ENCODE peak calls at places on chromosome 16, in nine cellular contexts. G, T, J, X, V, B, C, Z and U are unnamed samples. For H3K27me3, the result is how much of the 10 kb centered on the place peaks cover.

GRCh38 chr16:15482068-15482747 is 47.8 kb downstream of the BMERB1 start:
- DNase-seq in G (no peak), T (peak), J (no peak), X (peak), V (peak), B (peak), C (peak), Z (peak), U (peak)

GRCh38 chr16:83914091-83914710 is 15.3 kb downstream of the MLYCD start:
- DNase-seq in G (no peak), T (no peak), J (no peak), X (no peak), V (no peak), B (no peak), C (no peak), Z (no peak), U (no peak)

GRCh38 chr16:78069913-78070312 is 29.5 kb upstream of the WWOX start:
- DNase-seq in G (no peak), T (no peak), J (no peak), X (no peak), V (no peak), B (no peak), C (no peak), Z (no peak), U (no peak)

GRCh38 chr16:50800074-50800473 is 58.2 kb downstream of the CYLD start:
- DNase-seq in G (no peak), T (no peak), J (no peak), X (no peak), V (no peak), B (no peak), C (no peak), Z (no peak), U (no peak)

GRCh38 chr16:53266156-53266555 is 168.1 kb upstream of the RBL2 start:
- DNase-seq in G (no peak), T (no peak), J (no peak), X (no peak), V (no peak), B (no peak), C (no peak), Z (no peak), U (no peak)

GRCh38 chr16:8505327-8505991 is 84.9 kb downstream of the TMEM114 start:
- DNase-seq in G (no peak), T (no peak), J (no peak), X (no peak), V (no peak), B (peak), C (no peak), Z (no peak), U (no peak)

GRCh38 chr16:4075534-4075933 is 40.7 kb downstream of the ADCY9 start:
- DNase-seq in G (no peak), T (no peak), J (no peak), X (no peak), V (no peak), B (no peak), C (no peak), Z (no peak), U (no peak)

GRCh38 chr16:10081201-10081940 is 100.9 kb downstream of the GRIN2A start:
- DNase-seq in G (no peak), T (no peak), J (no peak), X (no peak), V (no peak), B (no peak), C (no peak), Z (no peak), U (no peak)

GRCh38 chr16:74626741-74627416 is 20.0 kb upstream of the GLG1 start:
- DNase-seq in G (no peak), T (no peak), J (no peak), X (no peak), V (no peak), B (no peak), C (peak), Z (no peak), U (no peak)

GRCh38 chr16:75566889-75567255 is 693 bp downstream of the GABARAPL2 start:
- DNase-seq in G (peak), T (no peak), J (no peak), X (peak), V (peak), B (no peak), C (no peak), Z (no peak), U (peak)

GRCh38 chr16:68792465-68793324 is 50.6 kb upstream of the TANGO6 start:
- DNase-seq in G (no peak), T (no peak), J (no peak), X (peak), V (peak), B (peak), C (peak), Z (no peak), U (peak)

GRCh38 chr16:48558269-48558915 is 51.6 kb downstream of the N4BP1 start:
- DNase-seq in G (no peak), T (no peak), J (no peak), X (no peak), V (no peak), B (no peak), C (peak), Z (no peak), U (no peak)

GRCh38 chr16:12206031-12206748 is 229.7 kb downstream of the SNX29 start:
- DNase-seq in G (no peak), T (no peak), J (no peak), X (no peak), V (no peak), B (no peak), C (no peak), Z (no peak), U (no peak)

GRCh38 chr16:54342966-54343365 is 56.4 kb upstream of the IRX3 start:
- DNase-seq in G (no peak), T (no peak), J (no peak), X (no peak), V (no peak), B (no peak), C (no peak), Z (no peak), U (no peak)

GRCh38 chr16:2032285-2033056 is 5.8 kb downstream of the NHERF2 start:
- DNase-seq in G (no peak), T (no peak), J (no peak), X (no peak), V (no peak), B (no peak), C (peak), Z (no peak), U (peak)

GRCh38 chr16:31267332-31268032 is 7.7 kb downstream of the ITGAM start:
- DNase-seq in G (no peak), T (no peak), J (no peak), X (no peak), V (no peak), B (no peak), C (no peak), Z (no peak), U (no peak)

GRCh38 chr16:4859190-4859899 is 12.1 kb downstream of the UBN1 start:
- DNase-seq in G (no peak), T (no peak), J (no peak), X (no peak), V (no peak), B (no peak), C (no peak), Z (no peak), U (no peak)

GRCh38 chr16:88327566-88328312 is 55.0 kb upstream of the ZNF469 start:
- DNase-seq in G (peak), T (no peak), J (no peak), X (no peak), V (no peak), B (no peak), C (no peak), Z (no peak), U (no peak)

GRCh38 chr16:3999479-3999868 is 116.8 kb downstream of the ADCY9 start:
- DNase-seq in G (peak), T (no peak), J (no peak), X (no peak), V (no peak), B (no peak), C (peak), Z (peak), U (peak)

GRCh38 chr16:66127459-66128362 is 238.8 kb upstream of the CDH5 start:
- DNase-seq in G (no peak), T (no peak), J (no peak), X (no peak), V (no peak), B (no peak), C (no peak), Z (peak), U (peak)

GRCh38 chr16:54140057-54140787 is 146.4 kb downstream of the IRX3 start:
- DNase-seq in G (no peak), T (no peak), J (no peak), X (no peak), V (no peak), B (no peak), C (peak), Z (no peak), U (no peak)

GRCh38 chr16:58269526-58269925 is 25.3 kb downstream of the PRSS54 start:
- DNase-seq in G (no peak), T (no peak), J (no peak), X (no peak), V (no peak), B (no peak), C (peak), Z (no peak), U (no peak)

GRCh38 chr16:25501530-25502255 is 190.1 kb upstream of the HS3ST4 start:
- DNase-seq in G (no peak), T (no peak), J (no peak), X (no peak), V (no peak), B (no peak), C (no peak), Z (no peak), U (no peak)

GRCh38 chr16:57906385-57907316 is 64.3 kb downstream of the CNGB1 start:
- DNase-seq in G (no peak), T (no peak), J (no peak), X (no peak), V (no peak), B (no peak), C (no peak), Z (no peak), U (peak)

GRCh38 chr16:23105309-23105708 is 43.9 kb downstream of the USP31 start:
- DNase-seq in G (no peak), T (no peak), J (no peak), X (no peak), V (no peak), B (no peak), C (no peak), Z (no peak), U (no peak)

GRCh38 chr16:81397058-81397878 is 47.3 kb upstream of the CMIP start:
- DNase-seq in G (no peak), T (no peak), J (no peak), X (no peak), V (no peak), B (no peak), C (no peak), Z (no peak), U (no peak)

GRCh38 chr16:53745126-53745525 is 41.2 kb downstream of the FTO start:
- DNase-seq in G (no peak), T (no peak), J (no peak), X (no peak), V (no peak), B (no peak), C (no peak), Z (no peak), U (no peak)

GRCh38 chr16:25692734-25693508 is 1.2 kb downstream of the HS3ST4 start:
- DNase-seq in G (no peak), T (no peak), J (no peak), X (no peak), V (no peak), B (no peak), C (no peak), Z (no peak), U (no peak)

GRCh38 chr16:19130852-19131808 is 17.4 kb downstream of the ITPRIPL2 start:
- DNase-seq in G (peak), T (no peak), J (no peak), X (no peak), V (no peak), B (no peak), C (peak), Z (no peak), U (no peak)

GRCh38 chr16:85584989-85585388 is 28.1 kb upstream of the GSE1 start:
- DNase-seq in G (no peak), T (no peak), J (no peak), X (no peak), V (no peak), B (no peak), C (no peak), Z (no peak), U (no peak)
- H3K27me3 ChIP-seq in G (under half), T (under half), J (under half), X (under half), V (under half), B (under half), C (under half), Z (under half), U (under half)

DNA sequence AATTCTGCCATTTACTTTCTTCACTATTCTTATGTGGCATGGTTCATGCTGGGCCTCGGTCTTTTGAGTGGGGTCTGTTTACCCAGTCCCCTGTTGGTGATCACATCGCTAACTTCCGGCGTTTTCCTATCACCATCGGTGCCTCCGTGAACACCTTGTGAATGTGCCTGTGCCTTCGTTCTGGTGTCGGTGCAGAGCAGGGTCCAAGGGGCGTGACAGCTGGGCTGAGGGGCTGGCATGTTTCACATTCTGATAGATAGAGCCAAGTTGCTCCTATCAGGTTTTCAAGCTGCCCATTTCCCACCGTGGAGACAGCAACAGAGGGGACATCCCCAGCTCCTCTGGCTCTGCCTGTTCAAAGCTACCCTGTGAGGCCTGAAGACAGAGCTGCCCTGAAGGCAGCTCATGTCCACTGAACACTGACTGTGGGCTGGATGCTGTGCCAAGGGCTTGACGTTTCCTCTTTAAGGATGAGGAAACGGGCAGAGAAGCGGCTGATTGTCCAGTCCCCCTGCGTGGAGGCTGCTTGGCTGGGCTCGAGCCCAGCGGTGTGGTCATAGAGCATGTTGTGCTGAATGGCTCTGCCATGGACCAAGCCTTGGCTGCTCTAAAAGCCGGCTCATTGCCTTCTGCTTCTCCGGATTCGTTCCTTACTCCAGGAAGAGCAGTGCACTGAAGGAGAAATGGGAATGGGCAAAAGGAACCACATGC is 17.0 kb downstream of the DHODH start:
- DNase-seq in G (no peak), T (no peak), J (no peak), X (no peak), V (no peak), B (no peak), C (no peak), Z (no peak), U (no peak)
- TF ChIP-seq POLR2A in G (no peak), T (no peak), J (no peak), X (no peak), V (no peak), B (no peak), C (no peak), Z (no peak), U (no peak)

GRCh38 chr16:89572478-89573205 is 2.9 kb upstream of the CPNE7 start:
- DNase-seq in G (no peak), T (no peak), J (no peak), X (no peak), V (no peak), B (no peak), C (no peak), Z (no peak), U (no peak)
- H3K27me3 ChIP-seq in G (under half), T (half or more), J (half or more), X (under half), V (half or more), B (half or more), C (under half), Z (under half), U (under half)

GRCh38 chr16:67226804-67227566 is at the start of gene TMEM208:
- DNase-seq in G (peak), T (peak), J (peak), X (peak), V (peak), B (peak), C (peak), Z (peak), U (peak)
- TF ChIP-seq POLR2A in G (peak), T (peak), J (peak), X (peak), V (peak), B (no peak), C (peak), Z (peak), U (peak)

DNA sequence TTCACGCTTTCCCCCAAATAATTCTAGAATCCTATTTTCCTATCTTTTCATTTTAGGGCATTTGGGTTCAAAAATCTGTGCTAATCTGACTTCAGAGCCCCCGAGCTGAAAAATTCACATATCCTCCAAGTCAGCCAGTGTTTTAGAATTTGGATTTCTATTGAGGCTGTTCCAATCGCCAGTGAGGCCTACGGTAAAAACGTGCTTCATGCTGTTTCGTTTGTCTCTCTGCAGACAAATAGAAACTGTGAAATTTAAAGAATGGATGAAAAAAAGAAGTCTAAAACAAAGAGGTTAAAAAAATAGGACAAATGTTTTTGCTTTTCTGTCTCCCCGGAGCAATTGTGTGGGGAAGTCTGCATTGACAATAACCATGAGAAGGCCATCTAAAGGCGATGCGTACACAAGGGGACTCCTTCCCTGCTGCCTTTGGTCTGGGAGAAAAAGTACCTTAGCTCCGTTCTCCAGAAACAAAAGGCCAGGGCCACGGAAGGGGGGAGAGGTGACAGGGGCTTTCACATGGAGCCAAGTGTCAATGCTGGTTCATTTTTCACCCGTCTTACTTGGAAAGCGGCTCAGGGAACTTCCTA is 4.6 kb upstream of the ZFHX3 start:
- DNase-seq in G (no peak), T (no peak), J (no peak), X (no peak), V (no peak), B (no peak), C (no peak), Z (no peak), U (no peak)
- H3K27me3 ChIP-seq in G (under half), T (under half), J (under half), X (under half), V (under half), B (under half), C (under half), Z (under half), U (under half)